ENCODE peak calls at places on chromosomes 4 and X, in eight cellular contexts. One of them, this sample, is unnamed.

GRCh38 chr4:130545596-130545995 is 1449.6 kb downstream of the C4orf33 start:
- ATAC-seq in naive thymus-derived CD8-positive, alpha-beta T cell: no peak
- ATAC-seq in left lung: no peak
- ATAC-seq in stimulated activated naive B cell treated with anti-CD40 and anti-IgM and Interleukin-4, amounts not matched to agents 10 μg/mL and 1 μg/mL and 100 μg/mL, for 72 hours: no peak
- ATAC-seq in stimulated activated naive CD8-positive, alpha-beta T cell treated with anti-CD3 and anti-CD28 coated beads, Interleukin-15, Interleukin-2, amounts not matched to agents 100 U/mL and 50 U/mL, for 24 hours: no peak
- ATAC-seq in CD4-positive, alpha-beta T cell: no peak
- ATAC-seq in right lobe of liver: no peak
- ATAC-seq in stimulated activated effector memory CD8-positive, alpha-beta T cell treated with anti-CD3 and anti-CD28 coated beads, Interleukin-12 subunit alpha, Interleukin-12 subunit beta, amount 100 ng/mL, for 72 hours: no peak
- ATAC-seq in this sample: no peak

GRCh38 chr4:26583865-26584652 is at the start of gene TBC1D19:
- ATAC-seq in left lung: peak; percentile 100
- ATAC-seq in stimulated activated naive B cell treated with anti-CD40 and anti-IgM and Interleukin-4, amounts not matched to agents 10 μg/mL and 1 μg/mL and 100 μg/mL, for 72 hours: peak; percentile 98
- ATAC-seq in stimulated activated effector memory CD8-positive, alpha-beta T cell treated with anti-CD3 and anti-CD28 coated beads, Interleukin-12 subunit alpha, Interleukin-12 subunit beta, amount 100 ng/mL, for 72 hours: peak; percentile 100
- ATAC-seq in right lobe of liver: peak; percentile 100
- ATAC-seq in stimulated activated naive CD8-positive, alpha-beta T cell treated with anti-CD3 and anti-CD28 coated beads, Interleukin-15, Interleukin-2, amounts not matched to agents 100 U/mL and 50 U/mL, for 24 hours: peak; percentile 100
- ATAC-seq in CD4-positive, alpha-beta T cell: peak; percentile 87
- ATAC-seq in naive thymus-derived CD8-positive, alpha-beta T cell: peak; percentile 92
- ATAC-seq in this sample: peak; percentile 97

GRCh38 chrX:85084770-85085393 is 81.2 kb downstream of the APOOL start:
- ATAC-seq in stimulated activated naive CD8-positive, alpha-beta T cell treated with anti-CD3 and anti-CD28 coated beads, Interleukin-15, Interleukin-2, amounts not matched to agents 100 U/mL and 50 U/mL, for 24 hours: no peak
- ATAC-seq in right lobe of liver: peak; percentile 68
- ATAC-seq in left lung: peak; percentile 87
- ATAC-seq in stimulated activated naive B cell treated with anti-CD40 and anti-IgM and Interleukin-4, amounts not matched to agents 10 μg/mL and 1 μg/mL and 100 μg/mL, for 72 hours: peak; percentile 58
- ATAC-seq in CD4-positive, alpha-beta T cell: no peak
- ATAC-seq in naive thymus-derived CD8-positive, alpha-beta T cell: no peak
- ATAC-seq in stimulated activated effector memory CD8-positive, alpha-beta T cell treated with anti-CD3 and anti-CD28 coated beads, Interleukin-12 subunit alpha, Interleukin-12 subunit beta, amount 100 ng/mL, for 72 hours: no peak
- ATAC-seq in this sample: no peak

GRCh38 chr4:181998588-181998987 is 244.6 kb upstream of the TENM3 start:
- ATAC-seq in stimulated activated naive B cell treated with anti-CD40 and anti-IgM and Interleukin-4, amounts not matched to agents 10 μg/mL and 1 μg/mL and 100 μg/mL, for 72 hours: no peak
- ATAC-seq in naive thymus-derived CD8-positive, alpha-beta T cell: no peak
- ATAC-seq in stimulated activated effector memory CD8-positive, alpha-beta T cell treated with anti-CD3 and anti-CD28 coated beads, Interleukin-12 subunit alpha, Interleukin-12 subunit beta, amount 100 ng/mL, for 72 hours: no peak
- ATAC-seq in stimulated activated naive CD8-positive, alpha-beta T cell treated with anti-CD3 and anti-CD28 coated beads, Interleukin-15, Interleukin-2, amounts not matched to agents 100 U/mL and 50 U/mL, for 24 hours: no peak
- ATAC-seq in left lung: no peak
- ATAC-seq in right lobe of liver: no peak
- ATAC-seq in CD4-positive, alpha-beta T cell: no peak
- ATAC-seq in this sample: no peak

GRCh38 chr4:104915373-104915772 is 231.3 kb upstream of the TET2 start:
- ATAC-seq in stimulated activated naive CD8-positive, alpha-beta T cell treated with anti-CD3 and anti-CD28 coated beads, Interleukin-15, Interleukin-2, amounts not matched to agents 100 U/mL and 50 U/mL, for 24 hours: no peak
- ATAC-seq in stimulated activated naive B cell treated with anti-CD40 and anti-IgM and Interleukin-4, amounts not matched to agents 10 μg/mL and 1 μg/mL and 100 μg/mL, for 72 hours: no peak
- ATAC-seq in left lung: no peak
- ATAC-seq in right lobe of liver: peak; percentile 86
- ATAC-seq in naive thymus-derived CD8-positive, alpha-beta T cell: no peak
- ATAC-seq in stimulated activated effector memory CD8-positive, alpha-beta T cell treated with anti-CD3 and anti-CD28 coated beads, Interleukin-12 subunit alpha, Interleukin-12 subunit beta, amount 100 ng/mL, for 72 hours: no peak
- ATAC-seq in CD4-positive, alpha-beta T cell: no peak
- ATAC-seq in this sample: no peak

GRCh38 chr4:53591372-53591892 is at the start of gene LNX1:
- ATAC-seq in stimulated activated naive CD8-positive, alpha-beta T cell treated with anti-CD3 and anti-CD28 coated beads, Interleukin-15, Interleukin-2, amounts not matched to agents 100 U/mL and 50 U/mL, for 24 hours: no peak
- ATAC-seq in stimulated activated naive B cell treated with anti-CD40 and anti-IgM and Interleukin-4, amounts not matched to agents 10 μg/mL and 1 μg/mL and 100 μg/mL, for 72 hours: peak; percentile 29
- ATAC-seq in CD4-positive, alpha-beta T cell: no peak
- ATAC-seq in stimulated activated effector memory CD8-positive, alpha-beta T cell treated with anti-CD3 and anti-CD28 coated beads, Interleukin-12 subunit alpha, Interleukin-12 subunit beta, amount 100 ng/mL, for 72 hours: no peak
- ATAC-seq in left lung: peak; percentile 91
- ATAC-seq in right lobe of liver: peak; percentile 82
- ATAC-seq in naive thymus-derived CD8-positive, alpha-beta T cell: no peak
- ATAC-seq in this sample: no peak

GRCh38 chr4:186948361-186949291 is 225.0 kb upstream of the FAT1 start:
- ATAC-seq in naive thymus-derived CD8-positive, alpha-beta T cell: no peak
- ATAC-seq in stimulated activated effector memory CD8-positive, alpha-beta T cell treated with anti-CD3 and anti-CD28 coated beads, Interleukin-12 subunit alpha, Interleukin-12 subunit beta, amount 100 ng/mL, for 72 hours: no peak
- ATAC-seq in stimulated activated naive CD8-positive, alpha-beta T cell treated with anti-CD3 and anti-CD28 coated beads, Interleukin-15, Interleukin-2, amounts not matched to agents 100 U/mL and 50 U/mL, for 24 hours: no peak
- ATAC-seq in stimulated activated naive B cell treated with anti-CD40 and anti-IgM and Interleukin-4, amounts not matched to agents 10 μg/mL and 1 μg/mL and 100 μg/mL, for 72 hours: peak; percentile 43
- ATAC-seq in right lobe of liver: no peak
- ATAC-seq in left lung: peak; percentile 47
- ATAC-seq in CD4-positive, alpha-beta T cell: no peak
- ATAC-seq in this sample: no peak

GRCh38 chrX:119516157-119516702 is 48.0 kb downstream of the SLC25A5 start:
- ATAC-seq in stimulated activated naive CD8-positive, alpha-beta T cell treated with anti-CD3 and anti-CD28 coated beads, Interleukin-15, Interleukin-2, amounts not matched to agents 100 U/mL and 50 U/mL, for 24 hours: peak; percentile 76
- ATAC-seq in CD4-positive, alpha-beta T cell: peak; percentile 96
- ATAC-seq in left lung: peak; percentile 89
- ATAC-seq in stimulated activated naive B cell treated with anti-CD40 and anti-IgM and Interleukin-4, amounts not matched to agents 10 μg/mL and 1 μg/mL and 100 μg/mL, for 72 hours: peak; percentile 89
- ATAC-seq in right lobe of liver: peak; percentile 90
- ATAC-seq in stimulated activated effector memory CD8-positive, alpha-beta T cell treated with anti-CD3 and anti-CD28 coated beads, Interleukin-12 subunit alpha, Interleukin-12 subunit beta, amount 100 ng/mL, for 72 hours: peak; percentile 82
- ATAC-seq in naive thymus-derived CD8-positive, alpha-beta T cell: peak; percentile 95
- ATAC-seq in this sample: peak; percentile 82

GRCh38 chr4:157045507-157046127 is 30.3 kb upstream of the GLRB start:
- ATAC-seq in right lobe of liver: peak; percentile 100
- ATAC-seq in naive thymus-derived CD8-positive, alpha-beta T cell: no peak
- ATAC-seq in stimulated activated naive CD8-positive, alpha-beta T cell treated with anti-CD3 and anti-CD28 coated beads, Interleukin-15, Interleukin-2, amounts not matched to agents 100 U/mL and 50 U/mL, for 24 hours: no peak
- ATAC-seq in stimulated activated effector memory CD8-positive, alpha-beta T cell treated with anti-CD3 and anti-CD28 coated beads, Interleukin-12 subunit alpha, Interleukin-12 subunit beta, amount 100 ng/mL, for 72 hours: no peak
- ATAC-seq in stimulated activated naive B cell treated with anti-CD40 and anti-IgM and Interleukin-4, amounts not matched to agents 10 μg/mL and 1 μg/mL and 100 μg/mL, for 72 hours: peak; percentile 63
- ATAC-seq in left lung: peak; percentile 98
- ATAC-seq in CD4-positive, alpha-beta T cell: no peak
- ATAC-seq in this sample: no peak

GRCh38 chr4:176775326-176775725 is 17.4 kb downstream of the VEGFC start:
- ATAC-seq in CD4-positive, alpha-beta T cell: no peak
- ATAC-seq in stimulated activated naive CD8-positive, alpha-beta T cell treated with anti-CD3 and anti-CD28 coated beads, Interleukin-15, Interleukin-2, amounts not matched to agents 100 U/mL and 50 U/mL, for 24 hours: no peak
- ATAC-seq in right lobe of liver: no peak
- ATAC-seq in stimulated activated naive B cell treated with anti-CD40 and anti-IgM and Interleukin-4, amounts not matched to agents 10 μg/mL and 1 μg/mL and 100 μg/mL, for 72 hours: no peak
- ATAC-seq in naive thymus-derived CD8-positive, alpha-beta T cell: no peak
- ATAC-seq in left lung: no peak
- ATAC-seq in stimulated activated effector memory CD8-positive, alpha-beta T cell treated with anti-CD3 and anti-CD28 coated beads, Interleukin-12 subunit alpha, Interleukin-12 subunit beta, amount 100 ng/mL, for 72 hours: no peak
- ATAC-seq in this sample: no peak

GRCh38 chrX:105463483-105463882 is 243.0 kb upstream of the TEX13A start:
- ATAC-seq in stimulated activated effector memory CD8-positive, alpha-beta T cell treated with anti-CD3 and anti-CD28 coated beads, Interleukin-12 subunit alpha, Interleukin-12 subunit beta, amount 100 ng/mL, for 72 hours: no peak
- ATAC-seq in naive thymus-derived CD8-positive, alpha-beta T cell: no peak
- ATAC-seq in CD4-positive, alpha-beta T cell: no peak
- ATAC-seq in left lung: no peak
- ATAC-seq in right lobe of liver: no peak
- ATAC-seq in stimulated activated naive B cell treated with anti-CD40 and anti-IgM and Interleukin-4, amounts not matched to agents 10 μg/mL and 1 μg/mL and 100 μg/mL, for 72 hours: no peak
- ATAC-seq in stimulated activated naive CD8-positive, alpha-beta T cell treated with anti-CD3 and anti-CD28 coated beads, Interleukin-15, Interleukin-2, amounts not matched to agents 100 U/mL and 50 U/mL, for 24 hours: no peak
- ATAC-seq in this sample: no peak

GRCh38 chrX:70592091-70592490 is 147.5 kb downstream of the DLG3 start:
- ATAC-seq in CD4-positive, alpha-beta T cell: no peak
- ATAC-seq in left lung: peak; percentile 44
- ATAC-seq in right lobe of liver: no peak
- ATAC-seq in stimulated activated effector memory CD8-positive, alpha-beta T cell treated with anti-CD3 and anti-CD28 coated beads, Interleukin-12 subunit alpha, Interleukin-12 subunit beta, amount 100 ng/mL, for 72 hours: peak; percentile 100
- ATAC-seq in stimulated activated naive B cell treated with anti-CD40 and anti-IgM and Interleukin-4, amounts not matched to agents 10 μg/mL and 1 μg/mL and 100 μg/mL, for 72 hours: peak; percentile 39
- ATAC-seq in naive thymus-derived CD8-positive, alpha-beta T cell: no peak
- ATAC-seq in stimulated activated naive CD8-positive, alpha-beta T cell treated with anti-CD3 and anti-CD28 coated beads, Interleukin-15, Interleukin-2, amounts not matched to agents 100 U/mL and 50 U/mL, for 24 hours: peak; percentile 92
- ATAC-seq in this sample: peak; percentile 99

GRCh38 chr4:38113136-38113535 is 152.9 kb downstream of the PTTG2 start:
- ATAC-seq in stimulated activated effector memory CD8-positive, alpha-beta T cell treated with anti-CD3 and anti-CD28 coated beads, Interleukin-12 subunit alpha, Interleukin-12 subunit beta, amount 100 ng/mL, for 72 hours: no peak
- ATAC-seq in CD4-positive, alpha-beta T cell: no peak
- ATAC-seq in stimulated activated naive B cell treated with anti-CD40 and anti-IgM and Interleukin-4, amounts not matched to agents 10 μg/mL and 1 μg/mL and 100 μg/mL, for 72 hours: no peak
- ATAC-seq in stimulated activated naive CD8-positive, alpha-beta T cell treated with anti-CD3 and anti-CD28 coated beads, Interleukin-15, Interleukin-2, amounts not matched to agents 100 U/mL and 50 U/mL, for 24 hours: no peak
- ATAC-seq in right lobe of liver: no peak
- ATAC-seq in left lung: no peak
- ATAC-seq in naive thymus-derived CD8-positive, alpha-beta T cell: no peak
- ATAC-seq in this sample: no peak